ENCODE peak calls at places on chromosomes 5 and 9, in four cellular contexts. K, H, U and R are unnamed samples.

GRCh38 chr5:87151547-87151946 is 116.1 kb upstream of the RASA1 start:
- DNase-seq in K (no peak), H (no peak), U (peak; percentile 87), R (no peak)

GRCh38 chr5:78008356-78008967 is 232.3 kb upstream of the TBCA start:
- DNase-seq in K (no peak), H (no peak), U (peak; percentile 68), R (no peak)

GRCh38 chr5:158272409-158272808 is 413.5 kb upstream of the CLINT1 start:
- DNase-seq in K (no peak), H (no peak), U (no peak), R (no peak)

GRCh38 chr9:20835364-20836286 is 151.6 kb downstream of the FOCAD start:
- DNase-seq in K (no peak), H (no peak), U (peak; percentile 27), R (no peak)

GRCh38 chr9:3948826-3949578 is 350.9 kb downstream of the GLIS3 start:
- DNase-seq in K (no peak), H (no peak), U (peak; percentile 81), R (no peak)

GRCh38 chr9:91416086-91416712 is 7.4 kb downstream of the NFIL3 start:
- DNase-seq in K (no peak), H (no peak), U (no peak), R (no peak)

GRCh38 chr5:54520438-54520846 is 2.9 kb downstream of the SNX18 start:
- DNase-seq in K (no peak), H (peak; percentile 22), U (peak; percentile 51), R (no peak)

GRCh38 chr9:136960212-136960937 is 8.3 kb downstream of the LCN12 start:
- DNase-seq in K (no peak), H (no peak), U (no peak), R (no peak)

GRCh38 chr5:177369050-177369912 is 11.6 kb downstream of the RGS14 start:
- DNase-seq in K (peak; percentile 58), H (no peak), U (peak; percentile 31), R (no peak)

GRCh38 chr9:130627896-130628792 is 36.2 kb upstream of the PRDM12 start:
- DNase-seq in K (no peak), H (no peak), U (no peak), R (no peak)